ENCODE peak calls at places on chromosomes 5 and 9, in four cellular contexts. G is HepG2, Z is K562, R is GM12878. N is an unnamed sample.

GRCh38 chr9:89528540-89528939 is 30.6 kb upstream of the SEMA4D start:
- DNase-seq in G (no peak), Z (no peak), R (no peak), N (peak)

GRCh38 chr9:136437430-136437829 is 2.2 kb downstream of the INPP5E start:
- DNase-seq in R (no peak), Z (no peak), G (no peak), N (no peak)

GRCh38 chr9:33180526-33181184 is 13.5 kb upstream of the B4GALT1 start:
- DNase-seq in G (no peak), Z (no peak), R (no peak), N (no peak)

GRCh38 chr9:131402073-131402472 is 8.2 kb downstream of the PRRC2B start:
- DNase-seq in Z (no peak), R (no peak), G (no peak), N (no peak)

GRCh38 chr9:91848146-91848545 is 101.9 kb downstream of the ROR2 start:
- DNase-seq in Z (no peak), G (no peak), R (no peak), N (no peak)

GRCh38 chr5:173524136-173524535 is 92.3 kb downstream of the BOD1 start:
- DNase-seq in R (no peak), Z (no peak), G (no peak), N (no peak)

GRCh38 chr9:38423273-38423938 is 848 bp downstream of the IGFBPL1 start:
- DNase-seq in G (no peak), Z (no peak), R (no peak), N (no peak)

GRCh38 chr9:2234371-2234893 is 219.3 kb downstream of the SMARCA2 start:
- DNase-seq in Z (no peak), G (no peak), R (no peak), N (no peak)

GRCh38 chr5:82365744-82366228 is 87.6 kb upstream of the RPS23 start:
- DNase-seq in G (peak), Z (no peak), R (no peak), N (no peak)

GRCh38 chr5:179408646-179409045 is 63.4 kb upstream of the ADAMTS2 start:
- DNase-seq in G (no peak), Z (no peak), R (no peak), N (no peak)

GRCh38 chr9:33198163-33198562 is 31.0 kb upstream of the B4GALT1 start:
- DNase-seq in G (no peak), R (no peak), Z (no peak), N (no peak)

GRCh38 chr5:60382761-60383160 is 317.2 kb downstream of the DEPDC1B start:
- DNase-seq in Z (no peak), R (peak), G (no peak), N (peak)

GRCh38 chr5:143174714-143175398 is 228.6 kb downstream of the NR3C1 start:
- DNase-seq in Z (no peak), R (peak), G (no peak), N (no peak)

GRCh38 chr5:60705144-60705543 is 5.2 kb upstream of the DEPDC1B start:
- DNase-seq in R (no peak), Z (no peak), G (no peak), N (no peak)

GRCh38 chr5:142287096-142287972 is 37.5 kb downstream of the SPRY4 start:
- DNase-seq in Z (no peak), G (no peak), R (peak), N (no peak)

GRCh38 chr5:33489481-33490067 is 48.8 kb downstream of the TARS1 start:
- DNase-seq in Z (no peak), G (no peak), R (no peak), N (no peak)

GRCh38 chr5:51902512-51902911 is 519.3 kb downstream of the ISL1 start:
- DNase-seq in Z (no peak), R (no peak), G (no peak), N (no peak)

GRCh38 chr9:122866079-122866478 is 37.7 kb upstream of the PDCL start:
- DNase-seq in R (no peak), G (no peak), Z (no peak), N (no peak)

GRCh38 chr5:58335518-58335917 is 124.4 kb downstream of the PLK2 start:
- DNase-seq in G (no peak), R (no peak), Z (no peak), N (no peak)

DNA sequence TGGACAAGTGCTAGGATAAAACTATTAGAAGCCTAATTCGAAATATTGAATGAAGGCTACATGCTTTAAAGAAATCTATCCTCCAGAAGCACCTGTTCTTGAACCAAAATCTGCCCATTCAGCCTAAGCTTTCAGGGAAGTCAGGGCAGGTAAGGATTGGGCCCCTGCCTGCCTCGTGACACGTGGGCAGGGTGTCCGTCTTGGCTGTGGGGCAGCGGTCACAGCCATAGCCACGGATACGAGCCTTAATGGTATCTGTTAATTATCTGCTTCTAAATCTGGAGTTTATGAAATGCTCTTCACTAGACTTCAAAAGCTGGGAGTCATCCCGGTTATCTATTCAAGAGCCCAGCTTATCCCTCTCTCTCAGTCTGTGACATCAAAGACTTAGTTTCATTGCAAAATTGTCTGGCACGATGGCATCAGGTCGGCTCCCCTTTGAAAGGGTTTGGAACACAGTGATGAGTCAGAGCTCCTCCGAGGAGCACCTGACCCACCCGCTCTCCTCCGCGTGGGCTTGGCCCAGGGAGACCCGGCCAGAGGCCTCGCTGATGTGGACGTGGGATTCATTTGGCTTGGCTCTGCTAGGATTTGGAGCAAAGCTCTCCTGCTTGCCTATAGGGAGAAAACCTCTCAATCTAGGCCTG is 135.9 kb downstream of the MACROH2A1 start:
- DNase-seq in Z (peak), G (peak), R (no peak), N (peak)
- TF ChIP-seq ESRRA in Z (no peak), G (no peak), R (no peak), N (no peak)

DNA sequence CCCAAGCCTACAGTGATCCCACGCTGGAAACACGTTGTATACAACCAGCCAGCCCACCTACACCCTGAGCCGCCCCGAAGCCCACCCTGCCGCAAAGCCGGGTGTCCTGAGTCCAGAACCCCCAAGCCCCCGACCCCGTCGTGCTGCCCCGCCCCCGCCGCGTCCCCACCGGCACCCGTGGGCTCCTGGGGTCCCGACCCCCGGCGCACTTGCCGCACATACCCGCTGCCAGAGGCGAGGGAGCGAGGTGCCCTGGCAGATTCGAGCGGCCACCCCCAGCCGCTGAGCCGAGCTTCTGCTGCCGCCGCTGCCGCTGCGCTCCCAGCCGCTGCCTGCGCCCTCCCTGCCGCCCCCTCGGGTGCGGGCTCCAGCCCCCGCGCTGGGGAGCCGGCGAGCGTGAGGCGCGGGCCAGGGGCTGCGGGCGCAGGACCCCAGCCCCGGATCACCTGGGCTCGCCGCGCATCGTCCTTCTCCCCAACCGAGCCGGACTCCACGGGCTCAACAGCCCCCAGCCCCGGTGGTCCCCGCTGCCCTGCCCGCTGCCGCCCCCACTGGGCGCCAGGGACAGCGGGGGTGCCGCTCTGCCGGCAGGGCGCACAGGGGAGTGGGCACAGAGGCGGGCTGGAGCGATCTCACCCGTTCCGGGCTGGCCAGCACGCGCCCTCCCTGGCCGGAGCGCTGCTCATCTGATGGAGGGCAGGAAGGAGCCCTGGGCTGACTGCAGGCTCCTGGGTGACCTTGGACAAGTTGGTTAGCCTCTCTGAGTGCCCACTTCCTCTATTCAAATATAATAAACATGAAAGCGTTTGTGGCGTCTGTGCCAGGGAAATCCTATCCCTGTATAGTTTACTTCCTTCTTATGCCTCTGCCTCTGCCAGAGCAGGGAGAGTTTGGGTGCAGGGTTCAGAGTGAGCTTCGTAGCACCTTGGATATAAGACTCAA is at the start of gene HTR4:
- DNase-seq in Z (no peak), G (no peak), R (no peak), N (no peak)
- TF ChIP-seq SMC3 in Z (no peak), G (no peak), R (no peak), N (no peak)

GRCh38 chr9:80550181-80550580 is 978.4 kb downstream of the TLE4 start:
- DNase-seq in R (no peak), Z (no peak), G (no peak), N (no peak)
- TF ChIP-seq ESRRA in R (no peak), Z (no peak), G (no peak), N (no peak)

GRCh38 chr5:133538718-133539117 is 73.6 kb downstream of the FSTL4 start:
- DNase-seq in Z (no peak), G (no peak), R (no peak), N (no peak)
- TF ChIP-seq SMC3 in Z (no peak), G (no peak), R (no peak), N (no peak)

N was measured in A549.